ENCODE peak calls at places on chromosomes 3 and 15, in seven cellular contexts. T is brain microvascular endothelial cell; P is osteoblast; I is AG10803; R is CD8-positive, alpha-beta T cell; N is astrocyte of the spinal cord; B is AG04450. V is an unnamed sample.

GRCh38 chr3:39112113-39112512 is 4.6 kb downstream of the TTC21A start:
- DNase-seq in B (no peak), P (no peak), N (no peak), R (no peak), T (no peak), I (no peak), V (no peak)

GRCh38 chr15:65264877-65265430 is 21.7 kb downstream of the PARP16 start:
- DNase-seq in P (no peak), R (no peak), T (no peak), B (no peak), N (no peak), I (no peak), V (peak)

GRCh38 chr15:70466895-70467529 is 296.3 kb downstream of the UACA start:
- DNase-seq in T (peak), P (no peak), I (peak), N (peak), B (peak), R (peak), V (peak)

GRCh38 chr3:169085827-169086226 is 577.7 kb downstream of the MECOM start:
- DNase-seq in I (peak), P (peak), R (no peak), B (peak), T (peak), N (peak), V (peak)

GRCh38 chr15:80317389-80318169 is 65.6 kb upstream of the CTXND1 start:
- DNase-seq in B (peak), T (peak), R (no peak), I (peak), N (peak), P (peak), V (peak)

GRCh38 chr3:28949580-28949979 is 331.3 kb upstream of the RBMS3 start:
- DNase-seq in P (no peak), T (no peak), I (no peak), B (no peak), R (no peak), N (no peak), V (no peak)

GRCh38 chr15:82999905-83000671 is 11.4 kb downstream of the C15orf40 start:
- DNase-seq in P (peak), N (peak), T (peak), B (no peak), I (peak), R (peak), V (peak)

GRCh38 chr3:61600195-61600594 is 38.8 kb downstream of the PTPRG start:
- DNase-seq in N (peak), I (no peak), P (no peak), B (no peak), T (peak), R (no peak), V (no peak)

GRCh38 chr3:179046497-179047353 is 24.9 kb downstream of the ZMAT3 start:
- DNase-seq in B (no peak), I (no peak), T (peak), P (no peak), N (peak), R (no peak), V (no peak)

GRCh38 chr3:66093981-66094380 is 55.3 kb upstream of the MAGI1 start:
- DNase-seq in R (no peak), I (no peak), B (no peak), N (no peak), P (no peak), T (no peak), V (no peak)

GRCh38 chr3:78809941-78810340 is 957.9 kb downstream of the ROBO1 start:
- DNase-seq in R (no peak), I (peak), T (no peak), B (no peak), P (no peak), N (no peak), V (peak)

GRCh38 chr3:5388091-5388490 is 200.6 kb downstream of the EDEM1 start:
- DNase-seq in B (no peak), N (no peak), T (no peak), I (no peak), P (no peak), R (no peak), V (no peak)

GRCh38 chr15:36495464-36495863 is 84.0 kb upstream of the CDIN1 start:
- DNase-seq in B (no peak), N (no peak), P (no peak), I (no peak), R (no peak), T (no peak), V (no peak)

GRCh38 chr15:92714457-92715401 is 59.2 kb upstream of the FAM174B start:
- DNase-seq in I (peak), T (peak), N (peak), R (peak), B (peak), P (peak), V (peak)

GRCh38 chr3:43484926-43485488 is 136.8 kb downstream of the ANO10 start:
- DNase-seq in P (no peak), N (no peak), I (no peak), T (no peak), B (no peak), R (no peak), V (no peak)

GRCh38 chr15:33834892-33835730 is 133.2 kb upstream of the CHRM5 start:
- DNase-seq in N (no peak), I (peak), R (no peak), B (no peak), P (no peak), T (no peak), V (no peak)

GRCh38 chr3:185335799-185336198 is 27.1 kb upstream of the MAP3K13 start:
- DNase-seq in T (peak), R (no peak), P (peak), B (no peak), I (peak), N (peak), V (peak)

GRCh38 chr15:60074181-60074885 is 70.2 kb downstream of the FOXB1 start:
- DNase-seq in T (peak), B (no peak), N (peak), I (no peak), P (no peak), R (no peak), V (no peak)

GRCh38 chr3:66140763-66141372 is 79.9 kb upstream of the SLC25A26 start:
- DNase-seq in N (peak), P (no peak), T (no peak), I (peak), B (no peak), R (no peak), V (no peak)

GRCh38 chr3:9111349-9112265 is 137.8 kb downstream of the SRGAP3 start:
- DNase-seq in T (no peak), R (no peak), I (peak), N (no peak), B (no peak), P (peak), V (no peak)
- TF ChIP-seq CTCF in T (peak), R (no peak), I (peak), N (no peak), B (no peak), P (peak), V (no peak)

GRCh38 chr3:36895488-36896409 is 49.1 kb downstream of the TRANK1 start:
- DNase-seq in P (no peak), N (no peak), B (no peak), R (no peak), I (peak), T (no peak), V (no peak)
- H3K4me3 ChIP-seq in P (no peak), N (no peak), B (no peak), R (no peak), I (no peak), T (no peak), V (no peak)

GRCh38 chr3:195271859-195272243 is 892 bp upstream of the XXYLT1 start:
- DNase-seq in R (no peak), B (no peak), P (no peak), N (peak), T (no peak), I (no peak), V (no peak)
- TF ChIP-seq CTCF in R (no peak), B (no peak), P (no peak), N (no peak), T (no peak), I (no peak), V (no peak)

GRCh38 chr3:108661699-108662098 is 72.2 kb downstream of the DZIP3 start:
- DNase-seq in T (no peak), I (no peak), P (no peak), R (no peak), B (no peak), N (no peak), V (no peak)
- H3K4me3 ChIP-seq in T (no peak), I (no peak), P (peak), R (no peak), B (no peak), N (no peak), V (no peak)

GRCh38 chr3:71304684-71305083 is 278.8 kb downstream of the FOXP1 start:
- DNase-seq in I (no peak), N (peak), R (peak), T (peak), B (no peak), P (no peak), V (peak)
- TF ChIP-seq CTCF in I (peak), N (peak), R (peak), T (peak), B (peak), P (peak), V (peak)

GRCh38 chr3:186931487-186932280 is 1.4 kb downstream of the ST6GAL1 start:
- DNase-seq in N (peak), R (peak), T (peak), B (no peak), I (no peak), P (peak), V (peak)

GRCh38 chr3:186929676-186930075 is 650 bp upstream of the ST6GAL1 start:
- DNase-seq in T (no peak), N (no peak), B (no peak), I (no peak), R (no peak), P (no peak), V (no peak)

GRCh38 chr3:186930143-186930638 is at the start of gene ST6GAL1:
- DNase-seq in B (no peak), R (peak), I (no peak), N (peak), P (peak), T (peak), V (peak)

GRCh38 chr3:186932281-186933181 is 2.2 kb downstream of the ST6GAL1 start:
- DNase-seq in B (no peak), P (no peak), I (no peak), T (no peak), N (no peak), R (no peak), V (no peak)

DNA sequence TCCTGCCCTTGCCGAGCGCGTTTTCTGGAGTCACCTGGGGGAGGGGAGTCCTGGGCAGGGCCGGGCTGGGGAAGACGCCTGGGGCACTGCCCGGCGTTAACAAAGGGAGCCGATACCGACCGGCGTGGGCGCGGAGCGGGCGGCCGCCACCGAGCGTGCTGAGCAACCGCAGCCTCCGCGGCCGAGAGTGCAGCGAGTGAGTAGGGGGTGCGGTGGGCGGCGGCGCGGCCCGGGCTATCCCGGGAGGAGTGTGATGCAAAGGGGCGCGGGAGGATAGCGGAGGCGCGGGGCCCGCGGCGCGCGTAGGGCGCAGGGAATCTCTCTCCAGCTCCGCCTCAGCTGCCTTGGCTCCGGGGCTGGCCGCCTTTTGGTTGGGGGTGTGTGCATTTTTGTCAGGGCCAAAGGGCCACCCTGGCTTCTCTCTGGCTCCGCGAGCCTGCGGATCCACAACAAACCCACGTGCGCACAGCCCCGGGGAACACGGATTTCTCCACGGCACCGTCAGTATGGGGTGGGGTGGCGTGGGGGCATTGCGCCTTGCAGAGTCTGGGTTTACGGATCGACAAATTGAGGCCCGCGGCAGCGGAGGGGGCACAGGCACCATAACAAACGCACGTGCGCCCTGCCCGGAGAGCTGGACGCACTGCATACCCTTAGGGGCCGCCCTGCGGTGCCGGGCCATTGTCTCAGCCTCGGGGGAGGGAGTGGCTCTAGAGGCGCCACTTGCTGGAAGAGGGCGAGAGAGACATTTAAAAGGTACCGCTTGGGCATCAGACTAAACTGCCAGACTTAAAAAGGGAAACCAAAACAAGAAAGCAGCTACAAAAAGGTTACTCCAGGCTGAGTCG is 537 bp downstream of the ST6GAL1 start:
- DNase-seq in T (peak), B (no peak), I (peak), R (peak), P (no peak), N (peak), V (peak)
- H3K4me3 ChIP-seq in T (peak), B (peak), I (peak), R (peak), P (peak), N (peak), V (peak)